ENCODE peak calls at places on chromosome 11, in six cellular contexts. P, N, M, Z, H and G are unnamed samples.
A peak's percentile ranks its signal among the peaks of the same experiment; 100 is the strongest.

GRCh38 chr11:130118636-130119387 is 40.8 kb upstream of the ST14 start:
- DNase-seq in M (no peak), N (no peak), Z (no peak), H (no peak), P (no peak), G (no peak)

GRCh38 chr11:108154591-108154990 is 33.2 kb downstream of the ACAT1 start:
- DNase-seq in H (no peak), P (no peak), M (no peak), N (no peak), Z (no peak), G (no peak)

GRCh38 chr11:73750238-73750637 is 10.6 kb downstream of the RAB6A start:
- DNase-seq in Z (no peak), M (no peak), H (no peak), P (no peak), N (no peak), G (no peak)

GRCh38 chr11:112844530-112844929 is 116.7 kb upstream of the NCAM1 start:
- DNase-seq in M (no peak), H (peak; percentile 22), N (no peak), P (no peak), Z (no peak), G (no peak)

GRCh38 chr11:65310756-65311155 is 3.9 kb upstream of the CDC42EP2 start:
- DNase-seq in Z (peak; percentile 13), M (no peak), H (no peak), P (no peak), N (peak; percentile 54), G (no peak)

GRCh38 chr11:70637949-70638598 is 239.7 kb downstream of the CTTN start:
- DNase-seq in Z (no peak), P (no peak), N (no peak), M (no peak), H (no peak), G (no peak)

GRCh38 chr11:69249641-69250502 is 44.1 kb upstream of the MYEOV start:
- DNase-seq in M (no peak), Z (no peak), N (peak; percentile 8), P (no peak), H (peak; percentile 67), G (no peak)

GRCh38 chr11:109317726-109318125 is 104.3 kb upstream of the C11orf87 start:
- DNase-seq in M (no peak), Z (no peak), N (no peak), P (no peak), H (no peak), G (no peak)

GRCh38 chr11:72808415-72808814 is 5.8 kb upstream of the ATG16L2 start:
- DNase-seq in M (no peak), N (no peak), Z (no peak), H (no peak), P (no peak), G (no peak)

GRCh38 chr11:82682003-82682751 is 51.5 kb downstream of the FAM181B start:
- DNase-seq in M (peak; percentile 35), P (peak; percentile 57), Z (no peak), N (peak; percentile 75), H (no peak), G (no peak)

GRCh38 chr11:24779791-24780190 is 282.9 kb downstream of the LUZP2 start:
- DNase-seq in P (no peak), M (no peak), Z (no peak), H (no peak), N (no peak), G (no peak)

GRCh38 chr11:34068098-34068497 is 16.6 kb downstream of the CAPRIN1 start:
- DNase-seq in Z (no peak), M (peak; percentile 4), H (no peak), N (peak; percentile 62), P (no peak), G (no peak)

GRCh38 chr11:9073826-9074225 is 17.6 kb downstream of the SCUBE2 start:
- DNase-seq in M (no peak), N (no peak), H (peak; percentile 26), Z (no peak), P (no peak), G (no peak)

GRCh38 chr11:110091995-110092576 is 1.1 kb upstream of the ZC3H12C start:
- DNase-seq in H (no peak), P (no peak), M (no peak), Z (no peak), N (peak; percentile 41), G (no peak)

GRCh38 chr11:103581680-103582265 is 454.7 kb upstream of the DDI1 start:
- DNase-seq in M (no peak), H (no peak), N (no peak), P (no peak), Z (no peak), G (no peak)

GRCh38 chr11:16012125-16012751 is 344.1 kb downstream of the SOX6 start:
- DNase-seq in H (no peak), M (no peak), N (no peak), P (no peak), Z (no peak), G (no peak)

GRCh38 chr11:6204708-6205107 is 649 bp upstream of the C11orf42 start:
- DNase-seq in Z (no peak), H (no peak), N (no peak), P (no peak), M (no peak), G (no peak)

GRCh38 chr11:91796999-91797398 is 427.6 kb upstream of the FAT3 start:
- DNase-seq in H (no peak), Z (no peak), M (no peak), P (no peak), N (no peak), G (no peak)

GRCh38 chr11:132864811-132865576 is 667.3 kb downstream of the OPCML start:
- DNase-seq in N (no peak), H (peak; percentile 56), Z (no peak), M (no peak), P (no peak), G (no peak)

GRCh38 chr11:81197396-81197795 is 1536.3 kb downstream of the FAM181B start:
- DNase-seq in P (no peak), M (no peak), Z (no peak), N (no peak), H (no peak), G (no peak)

GRCh38 chr11:128593281-128593680 is 5.9 kb upstream of the ETS1 start:
- DNase-seq in N (peak; percentile 39), H (no peak), M (no peak), P (no peak), Z (no peak), G (no peak)

DNA sequence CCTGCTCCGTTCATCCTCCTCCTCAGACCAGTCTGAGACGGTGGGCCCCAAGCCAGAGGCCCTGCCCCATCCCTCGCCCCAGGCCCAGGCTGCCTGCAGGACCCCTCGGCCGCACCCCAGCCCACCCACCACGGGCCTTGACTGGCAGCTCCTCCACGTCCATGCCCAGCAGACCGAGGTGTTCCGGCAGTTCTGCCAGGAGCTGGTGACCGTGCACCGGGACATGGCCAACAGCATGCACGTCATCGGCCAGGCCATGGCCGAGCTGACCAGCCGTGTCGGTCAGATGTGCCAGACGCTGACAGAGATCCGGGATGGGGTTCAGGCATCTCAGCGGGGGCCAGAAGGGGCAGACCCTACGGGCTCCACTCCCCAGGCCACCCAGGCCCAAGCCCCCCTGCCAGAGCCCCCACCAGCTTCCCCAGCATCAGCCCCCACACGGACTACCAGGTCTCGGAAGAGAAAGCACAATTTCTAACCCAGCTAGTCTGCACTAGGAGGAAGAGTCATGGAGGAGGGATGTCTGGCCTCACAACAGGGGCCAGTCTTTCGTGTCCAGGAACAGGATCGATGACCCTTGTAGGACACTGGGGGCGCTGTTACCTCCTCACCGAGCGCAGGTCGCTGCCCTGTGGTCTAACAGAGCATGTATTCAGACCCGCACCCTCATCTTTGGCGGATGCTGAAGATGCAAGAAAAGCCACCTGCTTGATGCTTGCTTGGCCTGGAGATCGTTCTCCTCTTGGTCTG is 66.3 kb downstream of the PRDM11 start:
- DNase-seq in H (peak; percentile 74), P (no peak), N (no peak), Z (no peak), M (no peak), G (no peak)
- TF ChIP-seq CTCF in H (peak; percentile 93), P (no peak), N (no peak), Z (no peak), M (no peak), G (no peak)

GRCh38 chr11:62324738-62325556 is 12.3 kb upstream of the ASRGL1 start:
- DNase-seq in P (no peak), N (peak; percentile 54), M (no peak), H (peak; percentile 91), Z (no peak), G (no peak)
- TF ChIP-seq CTCF in P (peak; percentile 63), N (peak; percentile 72), M (peak; percentile 78), H (peak; percentile 100), Z (no peak), G (peak; percentile 52)

GRCh38 chr11:27304514-27304913 is 58.5 kb downstream of the CCDC34 start:
- DNase-seq in P (no peak), M (no peak), H (peak; percentile 55), N (no peak), Z (no peak), G (no peak)
- TF ChIP-seq CTCF in P (no peak), M (no peak), H (peak; percentile 78), N (no peak), Z (no peak), G (no peak)

DNA sequence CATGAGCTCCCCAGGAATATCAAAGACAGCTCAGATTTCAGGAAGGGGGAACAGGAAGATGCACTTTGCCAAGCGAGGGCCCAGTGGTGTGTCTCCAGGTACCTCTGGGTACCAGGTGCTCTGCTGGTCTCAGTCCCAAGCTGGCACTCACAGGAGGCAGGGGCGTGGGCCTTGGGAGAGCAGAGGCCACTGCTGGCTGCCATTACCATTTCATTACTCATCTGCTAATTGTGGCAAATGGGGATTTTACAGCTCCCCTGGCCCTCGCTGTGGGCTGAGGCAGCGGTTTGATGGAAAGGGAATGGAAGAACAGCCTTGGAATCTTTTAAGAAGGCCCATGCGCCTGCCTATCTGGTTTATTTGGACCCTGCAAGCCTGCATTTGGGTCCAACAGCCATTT is 192.0 kb upstream of the NAV2 start:
- DNase-seq in H (no peak), M (no peak), Z (no peak), N (no peak), P (no peak), G (no peak)
- TF ChIP-seq CTCF in H (no peak), M (no peak), Z (no peak), N (no peak), P (no peak), G (no peak)

GRCh38 chr11:37451903-37452302 is 853.9 kb upstream of the RAG2 start:
- DNase-seq in P (no peak), M (no peak), N (no peak), Z (no peak), H (no peak), G (no peak)

GRCh38 chr11:37450613-37451012 is 852.6 kb upstream of the RAG2 start:
- DNase-seq in P (no peak), Z (no peak), M (no peak), H (no peak), N (peak; percentile 17), G (no peak)

GRCh38 chr11:37449146-37449545 is 851.1 kb upstream of the RAG2 start:
- DNase-seq in H (no peak), M (no peak), P (no peak), N (peak; percentile 67), Z (no peak), G (no peak)
- TF ChIP-seq CTCF in H (peak; percentile 43), M (peak; percentile 21), P (peak; percentile 26), N (peak; percentile 64), Z (no peak), G (peak; percentile 44)

GRCh38 chr11:125348704-125349635 is 147.1 kb downstream of the FEZ1 start:
- DNase-seq in P (no peak), N (peak; percentile 22), H (peak; percentile 96), M (peak; percentile 50), Z (no peak), G (peak; percentile 68)
- TF ChIP-seq CTCF in P (peak; percentile 96), N (peak; percentile 96), H (peak; percentile 89), M (peak; percentile 95), Z (peak; percentile 72), G (peak; percentile 86)

GRCh38 chr11:75342231-75342918 is 9.1 kb downstream of the ARRB1 start:
- DNase-seq in H (no peak), N (no peak), M (no peak), Z (no peak), P (no peak), G (peak; percentile 7)
- TF ChIP-seq CTCF in H (peak; percentile 21), N (no peak), M (no peak), Z (no peak), P (no peak), G (no peak)